ENCODE peak calls at places on chromosomes 12 and 14, in five cellular contexts. J, D, O, U and N are unnamed samples.

GRCh38 chr12:56151672-56152131 is 685 bp upstream of the MYL6B start:
- DNase-seq in D (no peak), U (peak), O (peak), J (no peak), N (no peak)

GRCh38 chr12:102479099-102479887 is 1.1 kb downstream of the IGF1 start:
- DNase-seq in J (no peak), O (no peak), D (no peak), U (peak), N (no peak)

GRCh38 chr12:51886021-51886710 is 1.7 kb upstream of the ANKRD33 start:
- DNase-seq in O (peak), D (peak), J (no peak), U (peak), N (peak)

GRCh38 chr12:117309276-117309885 is 52.0 kb downstream of the NOS1 start:
- DNase-seq in D (no peak), U (no peak), J (no peak), O (no peak), N (no peak)

GRCh38 chr12:26252946-26253345 is 57.6 kb downstream of the SSPN start:
- DNase-seq in J (no peak), U (no peak), O (no peak), D (no peak), N (no peak)

GRCh38 chr12:71407732-71408131 is 31.9 kb upstream of the LGR5 start:
- DNase-seq in U (no peak), J (no peak), O (no peak), D (no peak), N (no peak)

GRCh38 chr12:3054993-3055711 is 22.0 kb upstream of the TSPAN9 start:
- DNase-seq in J (no peak), D (no peak), U (no peak), O (no peak), N (no peak)

GRCh38 chr12:79573820-79574219 is 116.9 kb downstream of the PAWR start:
- DNase-seq in D (no peak), U (no peak), J (no peak), O (no peak), N (no peak)

GRCh38 chr14:71659165-71659564 is 273.1 kb upstream of the RGS6 start:
- DNase-seq in O (no peak), J (no peak), D (no peak), U (no peak), N (no peak)

GRCh38 chr12:58540480-58541299 is 379.6 kb downstream of the LRIG3 start:
- DNase-seq in O (no peak), U (peak), J (peak), D (peak), N (peak)

GRCh38 chr12:78864483-78865296 is at the start of gene SYT1:
- DNase-seq in U (peak), O (no peak), J (peak), D (no peak), N (peak)

GRCh38 chr12:58395056-58395455 is 453.7 kb downstream of the ATP23 start:
- DNase-seq in O (no peak), U (no peak), D (no peak), J (no peak), N (no peak)

GRCh38 chr12:50597200-50598195 is 92.7 kb downstream of the DIP2B start:
- DNase-seq in D (peak), O (peak), J (no peak), U (no peak), N (peak)

GRCh38 chr14:52117433-52117832 is 48.6 kb upstream of the NID2 start:
- DNase-seq in J (no peak), U (no peak), D (no peak), O (no peak), N (peak)

GRCh38 chr14:70641548-70642312 is at the start of gene TTC9:
- DNase-seq in J (no peak), D (no peak), U (peak), O (no peak), N (no peak)

GRCh38 chr14:54606178-54606577 is 39.2 kb downstream of the SAMD4A start:
- DNase-seq in J (no peak), D (no peak), O (no peak), U (peak), N (no peak)

GRCh38 chr12:116423053-116423452 is 136.1 kb upstream of the MAP1LC3B2 start:
- DNase-seq in O (no peak), D (peak), U (no peak), J (no peak), N (peak)

GRCh38 chr14:28398501-28398900 is 368.1 kb upstream of the FOXG1 start:
- DNase-seq in J (no peak), U (no peak), D (no peak), O (no peak), N (no peak)

GRCh38 chr12:116164263-116164817 is 113.2 kb downstream of the MED13L start:
- DNase-seq in O (no peak), D (no peak), U (no peak), J (no peak), N (no peak)

GRCh38 chr12:52277486-52278245 is 3.2 kb downstream of the KRT86 start:
- DNase-seq in U (peak), D (no peak), O (no peak), J (no peak), N (no peak)

GRCh38 chr12:54765652-54766051 is 88.7 kb upstream of the MUCL1 start:
- DNase-seq in O (no peak), J (no peak), U (no peak), D (no peak), N (no peak)

GRCh38 chr12:148676-149416 is 65.1 kb downstream of the SLC6A12 start:
- DNase-seq in O (no peak), J (no peak), D (no peak), U (no peak), N (no peak)

GRCh38 chr12:26746315-26746714 is 86.7 kb downstream of the ITPR2 start:
- DNase-seq in D (no peak), O (no peak), J (no peak), U (no peak), N (peak)

GRCh38 chr14:51552768-51553426 is 98.8 kb upstream of the FRMD6 start:
- DNase-seq in J (peak), O (no peak), U (no peak), D (no peak), N (no peak)